ENCODE peak calls at places on chromosomes 13 and 19, in nine cellular contexts. One of them, this sample, is unnamed.

GRCh38 chr13:84655677-84656076 is 773.4 kb upstream of the SLITRK1 start:
- DNase-seq in activated gamma-delta T cell treated with Interleukin-2 at 50 U/mL for 16 hours: no peak
- DNase-seq in stimulated activated CD8-positive, alpha-beta memory T cell treated with anti-CD3 and anti-CD28 coated beads, Interleukin-7, amount 100 ng/mL, for 48 hours: no peak
- DNase-seq in activated T-cell treated with anti-CD3 and anti-CD28 coated beads, Interleukin-2, amount 50 U/mL, for 72 hours: no peak
- DNase-seq in body of pancreas: no peak
- DNase-seq in lower lobe of right lung: no peak
- DNase-seq in kidney glomerular epithelial cell: no peak
- DNase-seq in EL: peak
- DNase-seq in thyroid gland: no peak
- DNase-seq in this sample: no peak

GRCh38 chr19:7868326-7868670 is 5.9 kb downstream of the PRR36 start:
- DNase-seq in activated gamma-delta T cell treated with Interleukin-2 at 50 U/mL for 16 hours: no peak
- DNase-seq in EL: peak
- DNase-seq in body of pancreas: no peak
- DNase-seq in lower lobe of right lung: no peak
- DNase-seq in stimulated activated CD8-positive, alpha-beta memory T cell treated with anti-CD3 and anti-CD28 coated beads, Interleukin-7, amount 100 ng/mL, for 48 hours: no peak
- DNase-seq in kidney glomerular epithelial cell: no peak
- DNase-seq in thyroid gland: no peak
- DNase-seq in activated T-cell treated with anti-CD3 and anti-CD28 coated beads, Interleukin-2, amount 50 U/mL, for 72 hours: no peak
- DNase-seq in this sample: no peak

GRCh38 chr13:51541809-51542258 is 42.4 kb upstream of the WDFY2 start:
- DNase-seq in kidney glomerular epithelial cell: no peak
- DNase-seq in activated gamma-delta T cell treated with Interleukin-2 at 50 U/mL for 16 hours: no peak
- DNase-seq in stimulated activated CD8-positive, alpha-beta memory T cell treated with anti-CD3 and anti-CD28 coated beads, Interleukin-7, amount 100 ng/mL, for 48 hours: no peak
- DNase-seq in lower lobe of right lung: no peak
- DNase-seq in thyroid gland: peak
- DNase-seq in body of pancreas: peak
- DNase-seq in activated T-cell treated with anti-CD3 and anti-CD28 coated beads, Interleukin-2, amount 50 U/mL, for 72 hours: no peak
- DNase-seq in EL: no peak
- DNase-seq in this sample: no peak

GRCh38 chr19:50646074-50646807 is 3.0 kb upstream of the C19orf81 start:
- DNase-seq in activated T-cell treated with anti-CD3 and anti-CD28 coated beads, Interleukin-2, amount 50 U/mL, for 72 hours: no peak
- DNase-seq in thyroid gland: no peak
- DNase-seq in EL: peak
- DNase-seq in stimulated activated CD8-positive, alpha-beta memory T cell treated with anti-CD3 and anti-CD28 coated beads, Interleukin-7, amount 100 ng/mL, for 48 hours: no peak
- DNase-seq in lower lobe of right lung: no peak
- DNase-seq in body of pancreas: no peak
- DNase-seq in activated gamma-delta T cell treated with Interleukin-2 at 50 U/mL for 16 hours: no peak
- DNase-seq in kidney glomerular epithelial cell: peak
- DNase-seq in this sample: peak

GRCh38 chr19:3970313-3970807 is 539 bp downstream of the DAPK3 start:
- DNase-seq in activated T-cell treated with anti-CD3 and anti-CD28 coated beads, Interleukin-2, amount 50 U/mL, for 72 hours: no peak
- DNase-seq in body of pancreas: no peak
- DNase-seq in activated gamma-delta T cell treated with Interleukin-2 at 50 U/mL for 16 hours: no peak
- DNase-seq in kidney glomerular epithelial cell: no peak
- DNase-seq in EL: no peak
- DNase-seq in thyroid gland: peak
- DNase-seq in lower lobe of right lung: no peak
- DNase-seq in stimulated activated CD8-positive, alpha-beta memory T cell treated with anti-CD3 and anti-CD28 coated beads, Interleukin-7, amount 100 ng/mL, for 48 hours: no peak
- DNase-seq in this sample: no peak

GRCh38 chr13:112447761-112448603 is 71.8 kb downstream of the SPACA7 start:
- DNase-seq in stimulated activated CD8-positive, alpha-beta memory T cell treated with anti-CD3 and anti-CD28 coated beads, Interleukin-7, amount 100 ng/mL, for 48 hours: no peak
- DNase-seq in kidney glomerular epithelial cell: no peak
- DNase-seq in thyroid gland: no peak
- DNase-seq in EL: no peak
- DNase-seq in body of pancreas: no peak
- DNase-seq in lower lobe of right lung: no peak
- DNase-seq in activated T-cell treated with anti-CD3 and anti-CD28 coated beads, Interleukin-2, amount 50 U/mL, for 72 hours: no peak
- DNase-seq in activated gamma-delta T cell treated with Interleukin-2 at 50 U/mL for 16 hours: no peak
- DNase-seq in this sample: no peak

GRCh38 chr13:113838711-113839201 is 25.1 kb downstream of the GAS6 start:
- DNase-seq in EL: no peak
- DNase-seq in body of pancreas: no peak
- DNase-seq in lower lobe of right lung: peak
- DNase-seq in activated gamma-delta T cell treated with Interleukin-2 at 50 U/mL for 16 hours: no peak
- DNase-seq in activated T-cell treated with anti-CD3 and anti-CD28 coated beads, Interleukin-2, amount 50 U/mL, for 72 hours: no peak
- DNase-seq in stimulated activated CD8-positive, alpha-beta memory T cell treated with anti-CD3 and anti-CD28 coated beads, Interleukin-7, amount 100 ng/mL, for 48 hours: no peak
- DNase-seq in thyroid gland: no peak
- DNase-seq in kidney glomerular epithelial cell: no peak
- DNase-seq in this sample: no peak

GRCh38 chr13:40546047-40546446 is 120.4 kb downstream of the FOXO1 start:
- DNase-seq in activated gamma-delta T cell treated with Interleukin-2 at 50 U/mL for 16 hours: no peak
- DNase-seq in body of pancreas: no peak
- DNase-seq in kidney glomerular epithelial cell: no peak
- DNase-seq in lower lobe of right lung: no peak
- DNase-seq in stimulated activated CD8-positive, alpha-beta memory T cell treated with anti-CD3 and anti-CD28 coated beads, Interleukin-7, amount 100 ng/mL, for 48 hours: no peak
- DNase-seq in activated T-cell treated with anti-CD3 and anti-CD28 coated beads, Interleukin-2, amount 50 U/mL, for 72 hours: no peak
- DNase-seq in thyroid gland: no peak
- DNase-seq in EL: no peak
- DNase-seq in this sample: no peak

GRCh38 chr19:50242586-50242985 is 39.2 kb downstream of the MYH14 start:
- DNase-seq in body of pancreas: no peak
- DNase-seq in lower lobe of right lung: no peak
- DNase-seq in activated T-cell treated with anti-CD3 and anti-CD28 coated beads, Interleukin-2, amount 50 U/mL, for 72 hours: no peak
- DNase-seq in stimulated activated CD8-positive, alpha-beta memory T cell treated with anti-CD3 and anti-CD28 coated beads, Interleukin-7, amount 100 ng/mL, for 48 hours: no peak
- DNase-seq in kidney glomerular epithelial cell: no peak
- DNase-seq in activated gamma-delta T cell treated with Interleukin-2 at 50 U/mL for 16 hours: no peak
- DNase-seq in thyroid gland: no peak
- DNase-seq in EL: no peak
- DNase-seq in this sample: no peak

GRCh38 chr13:112465251-112466131 is 89.3 kb downstream of the SPACA7 start:
- DNase-seq in body of pancreas: no peak
- DNase-seq in stimulated activated CD8-positive, alpha-beta memory T cell treated with anti-CD3 and anti-CD28 coated beads, Interleukin-7, amount 100 ng/mL, for 48 hours: no peak
- DNase-seq in lower lobe of right lung: no peak
- DNase-seq in activated T-cell treated with anti-CD3 and anti-CD28 coated beads, Interleukin-2, amount 50 U/mL, for 72 hours: no peak
- DNase-seq in thyroid gland: no peak
- DNase-seq in activated gamma-delta T cell treated with Interleukin-2 at 50 U/mL for 16 hours: no peak
- DNase-seq in kidney glomerular epithelial cell: no peak
- DNase-seq in EL: no peak
- DNase-seq in this sample: no peak

GRCh38 chr19:29667941-29668340 is 2.7 kb downstream of the PLEKHF1 start:
- DNase-seq in activated gamma-delta T cell treated with Interleukin-2 at 50 U/mL for 16 hours: peak
- DNase-seq in lower lobe of right lung: no peak
- DNase-seq in activated T-cell treated with anti-CD3 and anti-CD28 coated beads, Interleukin-2, amount 50 U/mL, for 72 hours: peak
- DNase-seq in stimulated activated CD8-positive, alpha-beta memory T cell treated with anti-CD3 and anti-CD28 coated beads, Interleukin-7, amount 100 ng/mL, for 48 hours: no peak
- DNase-seq in thyroid gland: no peak
- DNase-seq in EL: no peak
- DNase-seq in kidney glomerular epithelial cell: no peak
- DNase-seq in body of pancreas: no peak
- DNase-seq in this sample: no peak

GRCh38 chr13:92967923-92968322 is 258.7 kb upstream of the GPC6 start:
- DNase-seq in stimulated activated CD8-positive, alpha-beta memory T cell treated with anti-CD3 and anti-CD28 coated beads, Interleukin-7, amount 100 ng/mL, for 48 hours: no peak
- DNase-seq in thyroid gland: no peak
- DNase-seq in body of pancreas: no peak
- DNase-seq in kidney glomerular epithelial cell: no peak
- DNase-seq in activated T-cell treated with anti-CD3 and anti-CD28 coated beads, Interleukin-2, amount 50 U/mL, for 72 hours: no peak
- DNase-seq in EL: peak
- DNase-seq in lower lobe of right lung: no peak
- DNase-seq in activated gamma-delta T cell treated with Interleukin-2 at 50 U/mL for 16 hours: no peak
- DNase-seq in this sample: no peak

GRCh38 chr13:110498765-110499164 is 62.8 kb downstream of the RAB20 start:
- DNase-seq in stimulated activated CD8-positive, alpha-beta memory T cell treated with anti-CD3 and anti-CD28 coated beads, Interleukin-7, amount 100 ng/mL, for 48 hours: no peak
- DNase-seq in thyroid gland: no peak
- DNase-seq in lower lobe of right lung: no peak
- DNase-seq in activated T-cell treated with anti-CD3 and anti-CD28 coated beads, Interleukin-2, amount 50 U/mL, for 72 hours: no peak
- DNase-seq in activated gamma-delta T cell treated with Interleukin-2 at 50 U/mL for 16 hours: no peak
- DNase-seq in kidney glomerular epithelial cell: no peak
- DNase-seq in body of pancreas: no peak
- DNase-seq in EL: no peak
- DNase-seq in this sample: no peak

GRCh38 chr19:41376241-41376997 is at the start of gene TMEM91:
- DNase-seq in lower lobe of right lung: peak
- DNase-seq in thyroid gland: peak
- DNase-seq in kidney glomerular epithelial cell: no peak
- DNase-seq in activated T-cell treated with anti-CD3 and anti-CD28 coated beads, Interleukin-2, amount 50 U/mL, for 72 hours: no peak
- DNase-seq in stimulated activated CD8-positive, alpha-beta memory T cell treated with anti-CD3 and anti-CD28 coated beads, Interleukin-7, amount 100 ng/mL, for 48 hours: no peak
- DNase-seq in body of pancreas: peak
- DNase-seq in activated gamma-delta T cell treated with Interleukin-2 at 50 U/mL for 16 hours: no peak
- DNase-seq in EL: no peak
- DNase-seq in this sample: no peak

GRCh38 chr19:41310031-41310831 is at the start of gene CCDC97:
- DNase-seq in EL: peak
- DNase-seq in thyroid gland: peak
- DNase-seq in kidney glomerular epithelial cell: peak
- DNase-seq in activated gamma-delta T cell treated with Interleukin-2 at 50 U/mL for 16 hours: peak
- DNase-seq in activated T-cell treated with anti-CD3 and anti-CD28 coated beads, Interleukin-2, amount 50 U/mL, for 72 hours: peak
- DNase-seq in body of pancreas: peak
- DNase-seq in lower lobe of right lung: peak
- DNase-seq in stimulated activated CD8-positive, alpha-beta memory T cell treated with anti-CD3 and anti-CD28 coated beads, Interleukin-7, amount 100 ng/mL, for 48 hours: peak
- DNase-seq in this sample: peak

GRCh38 chr13:108968566-108968965 is 339.2 kb downstream of the MYO16 start:
- DNase-seq in activated T-cell treated with anti-CD3 and anti-CD28 coated beads, Interleukin-2, amount 50 U/mL, for 72 hours: no peak
- DNase-seq in activated gamma-delta T cell treated with Interleukin-2 at 50 U/mL for 16 hours: no peak
- DNase-seq in body of pancreas: no peak
- DNase-seq in lower lobe of right lung: no peak
- DNase-seq in thyroid gland: no peak
- DNase-seq in kidney glomerular epithelial cell: no peak
- DNase-seq in EL: peak
- DNase-seq in stimulated activated CD8-positive, alpha-beta memory T cell treated with anti-CD3 and anti-CD28 coated beads, Interleukin-7, amount 100 ng/mL, for 48 hours: no peak
- DNase-seq in this sample: no peak

GRCh38 chr19:5492281-5492812 is 37.1 kb downstream of the ZNRF4 start:
- DNase-seq in stimulated activated CD8-positive, alpha-beta memory T cell treated with anti-CD3 and anti-CD28 coated beads, Interleukin-7, amount 100 ng/mL, for 48 hours: no peak
- DNase-seq in thyroid gland: no peak
- DNase-seq in lower lobe of right lung: no peak
- DNase-seq in activated T-cell treated with anti-CD3 and anti-CD28 coated beads, Interleukin-2, amount 50 U/mL, for 72 hours: no peak
- DNase-seq in activated gamma-delta T cell treated with Interleukin-2 at 50 U/mL for 16 hours: no peak
- DNase-seq in body of pancreas: no peak
- DNase-seq in kidney glomerular epithelial cell: no peak
- DNase-seq in EL: no peak
- DNase-seq in this sample: no peak

GRCh38 chr19:7918615-7919421 is 1.3 kb upstream of the SNAPC2 start:
- DNase-seq in EL: no peak
- DNase-seq in activated T-cell treated with anti-CD3 and anti-CD28 coated beads, Interleukin-2, amount 50 U/mL, for 72 hours: no peak
- DNase-seq in thyroid gland: no peak
- DNase-seq in activated gamma-delta T cell treated with Interleukin-2 at 50 U/mL for 16 hours: no peak
- DNase-seq in lower lobe of right lung: no peak
- DNase-seq in kidney glomerular epithelial cell: no peak
- DNase-seq in stimulated activated CD8-positive, alpha-beta memory T cell treated with anti-CD3 and anti-CD28 coated beads, Interleukin-7, amount 100 ng/mL, for 48 hours: no peak
- DNase-seq in body of pancreas: no peak
- DNase-seq in this sample: no peak

GRCh38 chr19:56126983-56127780 is 6.1 kb upstream of the ZNF787 start:
- DNase-seq in thyroid gland: no peak
- DNase-seq in activated gamma-delta T cell treated with Interleukin-2 at 50 U/mL for 16 hours: no peak
- DNase-seq in lower lobe of right lung: no peak
- DNase-seq in EL: no peak
- DNase-seq in kidney glomerular epithelial cell: no peak
- DNase-seq in stimulated activated CD8-positive, alpha-beta memory T cell treated with anti-CD3 and anti-CD28 coated beads, Interleukin-7, amount 100 ng/mL, for 48 hours: no peak
- DNase-seq in activated T-cell treated with anti-CD3 and anti-CD28 coated beads, Interleukin-2, amount 50 U/mL, for 72 hours: no peak
- DNase-seq in body of pancreas: no peak
- DNase-seq in this sample: peak

GRCh38 chr13:31913459-31913858 is 118.1 kb upstream of the FRY start:
- DNase-seq in kidney glomerular epithelial cell: no peak
- DNase-seq in EL: peak
- DNase-seq in lower lobe of right lung: no peak
- DNase-seq in activated gamma-delta T cell treated with Interleukin-2 at 50 U/mL for 16 hours: no peak
- DNase-seq in body of pancreas: peak
- DNase-seq in stimulated activated CD8-positive, alpha-beta memory T cell treated with anti-CD3 and anti-CD28 coated beads, Interleukin-7, amount 100 ng/mL, for 48 hours: no peak
- DNase-seq in thyroid gland: no peak
- DNase-seq in activated T-cell treated with anti-CD3 and anti-CD28 coated beads, Interleukin-2, amount 50 U/mL, for 72 hours: no peak
- DNase-seq in this sample: no peak

GRCh38 chr13:110937511-110938303 is 22.8 kb upstream of the ANKRD10 start:
- DNase-seq in kidney glomerular epithelial cell: no peak
- DNase-seq in body of pancreas: no peak
- DNase-seq in thyroid gland: no peak
- DNase-seq in activated gamma-delta T cell treated with Interleukin-2 at 50 U/mL for 16 hours: no peak
- DNase-seq in lower lobe of right lung: no peak
- DNase-seq in EL: no peak
- DNase-seq in activated T-cell treated with anti-CD3 and anti-CD28 coated beads, Interleukin-2, amount 50 U/mL, for 72 hours: no peak
- DNase-seq in stimulated activated CD8-positive, alpha-beta memory T cell treated with anti-CD3 and anti-CD28 coated beads, Interleukin-7, amount 100 ng/mL, for 48 hours: no peak
- DNase-seq in this sample: no peak

GRCh38 chr19:55451522-55452380 is 8.7 kb upstream of the SHISA7 start:
- DNase-seq in EL: no peak
- DNase-seq in activated gamma-delta T cell treated with Interleukin-2 at 50 U/mL for 16 hours: no peak
- DNase-seq in stimulated activated CD8-positive, alpha-beta memory T cell treated with anti-CD3 and anti-CD28 coated beads, Interleukin-7, amount 100 ng/mL, for 48 hours: no peak
- DNase-seq in lower lobe of right lung: no peak
- DNase-seq in activated T-cell treated with anti-CD3 and anti-CD28 coated beads, Interleukin-2, amount 50 U/mL, for 72 hours: no peak
- DNase-seq in body of pancreas: no peak
- DNase-seq in thyroid gland: no peak
- DNase-seq in kidney glomerular epithelial cell: no peak
- DNase-seq in this sample: no peak

GRCh38 chr19:8221161-8221560 is 12.0 kb downstream of the CERS4 start:
- DNase-seq in lower lobe of right lung: peak
- DNase-seq in stimulated activated CD8-positive, alpha-beta memory T cell treated with anti-CD3 and anti-CD28 coated beads, Interleukin-7, amount 100 ng/mL, for 48 hours: no peak
- DNase-seq in body of pancreas: peak
- DNase-seq in thyroid gland: peak
- DNase-seq in kidney glomerular epithelial cell: no peak
- DNase-seq in activated gamma-delta T cell treated with Interleukin-2 at 50 U/mL for 16 hours: no peak
- DNase-seq in EL: no peak
- DNase-seq in activated T-cell treated with anti-CD3 and anti-CD28 coated beads, Interleukin-2, amount 50 U/mL, for 72 hours: no peak
- DNase-seq in this sample: peak

GRCh38 chr19:18300930-18301717 is 19.7 kb upstream of the JUND start:
- DNase-seq in activated gamma-delta T cell treated with Interleukin-2 at 50 U/mL for 16 hours: no peak
- DNase-seq in stimulated activated CD8-positive, alpha-beta memory T cell treated with anti-CD3 and anti-CD28 coated beads, Interleukin-7, amount 100 ng/mL, for 48 hours: no peak
- DNase-seq in body of pancreas: peak
- DNase-seq in activated T-cell treated with anti-CD3 and anti-CD28 coated beads, Interleukin-2, amount 50 U/mL, for 72 hours: no peak
- DNase-seq in thyroid gland: peak
- DNase-seq in EL: peak
- DNase-seq in kidney glomerular epithelial cell: peak
- DNase-seq in lower lobe of right lung: peak
- DNase-seq in this sample: peak

GRCh38 chr13:30800107-30800506 is 64.8 kb downstream of the ALOX5AP start:
- DNase-seq in thyroid gland: no peak
- DNase-seq in EL: no peak
- DNase-seq in stimulated activated CD8-positive, alpha-beta memory T cell treated with anti-CD3 and anti-CD28 coated beads, Interleukin-7, amount 100 ng/mL, for 48 hours: no peak
- DNase-seq in lower lobe of right lung: no peak
- DNase-seq in activated T-cell treated with anti-CD3 and anti-CD28 coated beads, Interleukin-2, amount 50 U/mL, for 72 hours: no peak
- DNase-seq in kidney glomerular epithelial cell: no peak
- DNase-seq in body of pancreas: no peak
- DNase-seq in activated gamma-delta T cell treated with Interleukin-2 at 50 U/mL for 16 hours: no peak
- DNase-seq in this sample: no peak

GRCh38 chr13:99693351-99693750 is 192.1 kb downstream of the TM9SF2 start:
- DNase-seq in activated T-cell treated with anti-CD3 and anti-CD28 coated beads, Interleukin-2, amount 50 U/mL, for 72 hours: no peak
- DNase-seq in EL: no peak
- DNase-seq in lower lobe of right lung: no peak
- DNase-seq in kidney glomerular epithelial cell: no peak
- DNase-seq in thyroid gland: no peak
- DNase-seq in stimulated activated CD8-positive, alpha-beta memory T cell treated with anti-CD3 and anti-CD28 coated beads, Interleukin-7, amount 100 ng/mL, for 48 hours: no peak
- DNase-seq in body of pancreas: no peak
- DNase-seq in activated gamma-delta T cell treated with Interleukin-2 at 50 U/mL for 16 hours: no peak
- DNase-seq in this sample: no peak

GRCh38 chr13:40494513-40494912 is 171.9 kb downstream of the FOXO1 start:
- DNase-seq in thyroid gland: no peak
- DNase-seq in activated T-cell treated with anti-CD3 and anti-CD28 coated beads, Interleukin-2, amount 50 U/mL, for 72 hours: no peak
- DNase-seq in kidney glomerular epithelial cell: no peak
- DNase-seq in body of pancreas: no peak
- DNase-seq in lower lobe of right lung: no peak
- DNase-seq in stimulated activated CD8-positive, alpha-beta memory T cell treated with anti-CD3 and anti-CD28 coated beads, Interleukin-7, amount 100 ng/mL, for 48 hours: no peak
- DNase-seq in EL: no peak
- DNase-seq in activated gamma-delta T cell treated with Interleukin-2 at 50 U/mL for 16 hours: no peak
- DNase-seq in this sample: no peak

GRCh38 chr13:72384186-72384823 is 343.1 kb downstream of the MZT1 start:
- DNase-seq in body of pancreas: no peak
- DNase-seq in thyroid gland: no peak
- DNase-seq in activated T-cell treated with anti-CD3 and anti-CD28 coated beads, Interleukin-2, amount 50 U/mL, for 72 hours: no peak
- DNase-seq in stimulated activated CD8-positive, alpha-beta memory T cell treated with anti-CD3 and anti-CD28 coated beads, Interleukin-7, amount 100 ng/mL, for 48 hours: no peak
- DNase-seq in kidney glomerular epithelial cell: no peak
- DNase-seq in EL: no peak
- DNase-seq in lower lobe of right lung: no peak
- DNase-seq in activated gamma-delta T cell treated with Interleukin-2 at 50 U/mL for 16 hours: no peak
- DNase-seq in this sample: no peak

GRCh38 chr13:105990256-105990958 is 545.1 kb downstream of the EFNB2 start:
- DNase-seq in thyroid gland: no peak
- DNase-seq in stimulated activated CD8-positive, alpha-beta memory T cell treated with anti-CD3 and anti-CD28 coated beads, Interleukin-7, amount 100 ng/mL, for 48 hours: no peak
- DNase-seq in body of pancreas: no peak
- DNase-seq in activated gamma-delta T cell treated with Interleukin-2 at 50 U/mL for 16 hours: no peak
- DNase-seq in lower lobe of right lung: no peak
- DNase-seq in kidney glomerular epithelial cell: no peak
- DNase-seq in activated T-cell treated with anti-CD3 and anti-CD28 coated beads, Interleukin-2, amount 50 U/mL, for 72 hours: no peak
- DNase-seq in EL: peak
- DNase-seq in this sample: no peak

GRCh38 chr19:16548956-16549355 is 6.7 kb upstream of the CHERP start:
- DNase-seq in thyroid gland: no peak
- DNase-seq in stimulated activated CD8-positive, alpha-beta memory T cell treated with anti-CD3 and anti-CD28 coated beads, Interleukin-7, amount 100 ng/mL, for 48 hours: no peak
- DNase-seq in EL: no peak
- DNase-seq in kidney glomerular epithelial cell: no peak
- DNase-seq in lower lobe of right lung: no peak
- DNase-seq in activated gamma-delta T cell treated with Interleukin-2 at 50 U/mL for 16 hours: no peak
- DNase-seq in activated T-cell treated with anti-CD3 and anti-CD28 coated beads, Interleukin-2, amount 50 U/mL, for 72 hours: no peak
- DNase-seq in body of pancreas: no peak
- DNase-seq in this sample: no peak